ENCODE peak calls at places on chromosomes 3 and 15, in four cellular contexts. W is SW 1271; A is psoas muscle; E is stimulated activated CD4-positive, alpha-beta T cell treated with anti-CD3 and anti-CD28 coated beads, Interleukin-2, amount 100 ng/mL, for 48 hours. Y is an unnamed sample.

GRCh38 chr3:100407164-100407563 is 5.8 kb downstream of the LNP1 start:
- DNase-seq in W (no peak), E (no peak), A (no peak), Y (no peak)

GRCh38 chr3:114566162-114566755 is 272.4 kb downstream of the TIGIT start:
- DNase-seq in W (peak; percentile 8), E (no peak), A (no peak), Y (no peak)

GRCh38 chr15:98807262-98807661 is 158.9 kb downstream of the IGF1R start:
- DNase-seq in E (no peak), A (no peak), W (no peak), Y (no peak)

GRCh38 chr15:88646951-88647350 is 8.1 kb downstream of the ISG20 start:
- DNase-seq in A (no peak), E (no peak), W (no peak), Y (no peak)

GRCh38 chr3:67516496-67516895 is 137.9 kb downstream of the SUCLG2 start:
- DNase-seq in W (no peak), A (no peak), E (no peak), Y (no peak)

GRCh38 chr3:56775931-56776461 is 25.8 kb downstream of the ARHGEF3 start:
- DNase-seq in A (no peak), E (no peak), W (no peak), Y (peak; percentile 42)

GRCh38 chr3:12501360-12502020 is 17.2 kb downstream of the TSEN2 start:
- DNase-seq in E (no peak), W (no peak), A (no peak), Y (no peak)

GRCh38 chr3:111831840-111832239 is 27.2 kb upstream of the PHLDB2 start:
- DNase-seq in W (no peak), E (peak; percentile 3), A (no peak), Y (no peak)

GRCh38 chr3:104909188-104909587 is 457.5 kb upstream of the ALCAM start:
- DNase-seq in A (no peak), E (no peak), W (peak; percentile 11), Y (no peak)

GRCh38 chr3:64188810-64189560 is 36.3 kb downstream of the PRICKLE2 start:
- DNase-seq in W (no peak), A (no peak), E (no peak), Y (peak; percentile 22)

GRCh38 chr3:39148116-39149058 is 5.0 kb downstream of the CSRNP1 start:
- DNase-seq in W (no peak), E (no peak), A (no peak), Y (peak; percentile 14)

GRCh38 chr3:46987485-46988401 is 8.3 kb downstream of the NBEAL2 start:
- DNase-seq in E (peak; percentile 68), W (no peak), A (peak; percentile 67), Y (no peak)

GRCh38 chr15:75200391-75200764 is 1.3 kb upstream of the C15orf39 start:
- DNase-seq in W (no peak), A (no peak), E (no peak), Y (no peak)

GRCh38 chr3:108006901-108007331 is 83.9 kb downstream of the CD47 start:
- DNase-seq in A (no peak), E (no peak), W (no peak), Y (no peak)

GRCh38 chr3:141401584-141402475 is 33.5 kb downstream of the ZBTB38 start:
- DNase-seq in W (peak; percentile 54), E (no peak), A (peak; percentile 58), Y (peak; percentile 57)

GRCh38 chr15:96341465-96342142 is 11.1 kb downstream of the NR2F2 start:
- DNase-seq in A (no peak), E (no peak), W (no peak), Y (peak; percentile 45)

GRCh38 chr3:141266797-141267555 is 35.4 kb downstream of the PXYLP1 start:
- DNase-seq in E (no peak), W (no peak), A (no peak), Y (no peak)

GRCh38 chr3:55702822-55703221 is 215.7 kb upstream of the WNT5A start:
- DNase-seq in W (no peak), A (no peak), E (no peak), Y (no peak)

GRCh38 chr3:25259871-25260270 is 168.2 kb upstream of the RARB start:
- DNase-seq in W (no peak), E (no peak), A (no peak), Y (no peak)

GRCh38 chr3:51687472-51688205 is 16.6 kb downstream of the TEX264 start:
- DNase-seq in E (no peak), A (no peak), W (no peak), Y (no peak)

GRCh38 chr15:70863450-70864218 is 9.7 kb upstream of the LARP6 start:
- DNase-seq in E (no peak), W (peak; percentile 83), A (no peak), Y (peak; percentile 85)

GRCh38 chr3:51712020-51712385 is 5.1 kb downstream of the GRM2 start:
- DNase-seq in A (no peak), W (no peak), E (no peak), Y (no peak)

GRCh38 chr3:161559177-161559998 is 62.8 kb downstream of the OTOL1 start:
- DNase-seq in A (no peak), E (no peak), W (peak; percentile 64), Y (peak; percentile 67)

GRCh38 chr3:46386206-46386605 is 15.5 kb downstream of the CCR5 start:
- DNase-seq in E (no peak), W (peak; percentile 42), A (no peak), Y (no peak)

GRCh38 chr3:42515391-42515916 is 13.0 kb downstream of the VIPR1 start:
- DNase-seq in W (no peak), A (no peak), E (no peak), Y (peak; percentile 8)

GRCh38 chr15:99997112-99997651 is 263.9 kb upstream of the LYSMD4 start:
- DNase-seq in A (no peak), W (no peak), E (no peak), Y (no peak)

GRCh38 chr3:56183529-56183928 is 284.7 kb downstream of the ERC2 start:
- DNase-seq in A (no peak), W (no peak), E (no peak), Y (no peak)

GRCh38 chr3:115350606-115351005 is 203.5 kb upstream of the ZBTB20 start:
- DNase-seq in W (no peak), E (no peak), A (no peak), Y (no peak)

GRCh38 chr3:76264496-76264895 is 479.1 kb upstream of the ZNF717 start:
- DNase-seq in A (no peak), E (no peak), W (no peak), Y (no peak)

GRCh38 chr3:49554639-49555265 is 475 bp downstream of the BSN start:
- DNase-seq in E (peak; percentile 47), W (no peak), A (peak; percentile 62), Y (peak; percentile 66)

GRCh38 chr15:74400915-74401757 is 32.6 kb downstream of the SEMA7A start:
- DNase-seq in E (no peak), A (no peak), W (no peak), Y (no peak)

GRCh38 chr3:94115482-94115881 is 52.6 kb downstream of the NSUN3 start:
- DNase-seq in W (peak; percentile 3), E (no peak), A (no peak), Y (peak; percentile 74)

Y was measured in midbrain.